ENCODE peak calls at places on chromosomes 3 and 15, in seven cellular contexts. Y, U, V, M, D, A and Z are unnamed samples.
A peak's percentile ranks its signal among the peaks of the same experiment; 100 is the strongest.

GRCh38 chr3:150733373-150733935 is 29.5 kb downstream of the SIAH2 start:
- DNase-seq in Y (no peak), U (no peak), D (no peak), A (no peak), M (peak; percentile 61), V (no peak), Z (no peak)

GRCh38 chr3:106083207-106083606 is 214.4 kb upstream of the CBLB start:
- DNase-seq in D (no peak), A (no peak), V (no peak), Y (no peak), M (no peak), U (no peak), Z (no peak)

GRCh38 chr3:27677554-27677953 is 44.6 kb downstream of the EOMES start:
- DNase-seq in M (no peak), D (no peak), V (peak; percentile 88), Y (no peak), U (no peak), A (peak; percentile 98), Z (peak; percentile 99)

GRCh38 chr15:63487076-63487757 is 17.2 kb upstream of the USP3 start:
- DNase-seq in D (peak; percentile 95), Y (peak; percentile 93), V (no peak), M (peak; percentile 66), A (peak; percentile 68), U (peak; percentile 45), Z (peak; percentile 80)

GRCh38 chr15:47688573-47689086 is 28.7 kb upstream of the SEMA6D start:
- DNase-seq in Y (no peak), A (peak; percentile 57), D (no peak), V (peak; percentile 9), U (no peak), M (no peak), Z (peak; percentile 16)

GRCh38 chr3:169146112-169146665 is 517.3 kb downstream of the MECOM start:
- DNase-seq in U (no peak), Y (peak; percentile 83), A (peak; percentile 46), D (peak; percentile 73), V (no peak), M (no peak), Z (peak; percentile 69)

GRCh38 chr15:31276596-31277298 is 49.9 kb upstream of the KLF13 start:
- DNase-seq in V (no peak), U (no peak), A (no peak), D (peak; percentile 21), M (no peak), Y (peak; percentile 36), Z (no peak)

GRCh38 chr3:44954962-44955361 is 21.0 kb downstream of the ZDHHC3 start:
- DNase-seq in Y (no peak), D (no peak), V (no peak), A (peak; percentile 7), M (peak; percentile 55), U (no peak), Z (peak; percentile 59)

GRCh38 chr3:791442-791841 is 301.4 kb upstream of the CNTN6 start:
- DNase-seq in U (no peak), V (no peak), M (no peak), D (no peak), Y (no peak), A (no peak), Z (no peak)

GRCh38 chr3:50885491-50885890 is 210.8 kb downstream of the DOCK3 start:
- DNase-seq in D (no peak), V (no peak), U (no peak), Y (no peak), A (no peak), M (peak; percentile 6), Z (no peak)

GRCh38 chr15:48718646-48719045 is 73.1 kb upstream of the FBN1 start:
- DNase-seq in U (no peak), M (no peak), D (no peak), Y (no peak), A (peak; percentile 58), V (no peak), Z (peak; percentile 41)

GRCh38 chr15:95302206-95302605 is 1028.3 kb upstream of the NR2F2 start:
- DNase-seq in U (no peak), A (peak; percentile 17), D (no peak), Y (no peak), M (no peak), V (no peak), Z (peak; percentile 80)

GRCh38 chr3:148992027-148992634 is 791 bp downstream of the GYG1 start:
- DNase-seq in Y (peak; percentile 90), A (peak; percentile 38), U (no peak), D (peak; percentile 50), V (no peak), M (peak; percentile 8), Z (peak; percentile 36)

GRCh38 chr15:62497356-62497755 is 332.3 kb upstream of the C2CD4B start:
- DNase-seq in U (no peak), M (no peak), Y (no peak), A (peak; percentile 82), V (no peak), D (no peak), Z (no peak)

GRCh38 chr15:99956820-99957641 is 223.8 kb upstream of the LYSMD4 start:
- DNase-seq in M (no peak), D (no peak), A (no peak), V (no peak), Y (no peak), U (no peak), Z (no peak)

GRCh38 chr15:56679247-56679646 is 54.1 kb downstream of the ZNF280D start:
- DNase-seq in D (no peak), V (no peak), M (no peak), U (no peak), Y (no peak), A (no peak), Z (no peak)

GRCh38 chr3:186097663-186098451 is 11.0 kb downstream of the ETV5 start:
- DNase-seq in A (peak; percentile 77), U (no peak), M (peak; percentile 99), V (no peak), D (peak; percentile 77), Y (peak; percentile 82), Z (peak; percentile 92)

GRCh38 chr3:149688122-149688757 is 30.4 kb upstream of the WWTR1 start:
- DNase-seq in Y (no peak), V (no peak), U (no peak), D (peak; percentile 28), A (no peak), M (no peak), Z (no peak)

GRCh38 chr15:45790325-45790943 is 155.6 kb downstream of the SQOR start:
- DNase-seq in D (peak; percentile 35), V (no peak), U (no peak), M (peak; percentile 14), Y (no peak), A (peak; percentile 11), Z (peak; percentile 53)

GRCh38 chr15:60590935-60591490 is 112.1 kb upstream of the ICE2 start:
- DNase-seq in U (no peak), V (no peak), A (peak; percentile 52), D (peak; percentile 55), M (peak; percentile 96), Y (peak; percentile 85), Z (peak; percentile 42)
- TF ChIP-seq CTCF in U (peak; percentile 9), V (no peak), A (no peak), D (no peak), M (no peak), Y (no peak), Z (no peak)

DNA sequence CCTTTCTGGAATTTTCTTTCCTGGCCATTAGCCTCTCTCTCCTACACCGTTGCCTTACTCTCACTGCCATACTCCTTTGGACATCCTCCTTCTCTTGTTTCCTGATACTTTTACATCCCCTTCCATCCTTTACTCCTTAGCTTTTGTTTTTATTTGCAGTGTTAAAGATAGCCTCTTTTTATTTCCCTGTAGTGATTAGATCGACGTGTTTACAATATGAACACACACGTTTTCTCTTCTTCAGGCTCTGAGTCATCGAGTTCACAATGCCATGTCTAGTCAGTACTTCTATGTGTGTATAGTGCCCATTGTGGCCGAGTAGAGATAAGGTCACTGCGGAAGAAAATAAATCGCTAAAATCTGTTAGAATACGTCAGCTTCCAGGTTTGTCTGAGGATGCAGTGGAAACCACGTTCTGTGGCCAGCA is 208.5 kb downstream of the LPP start:
- DNase-seq in U (no peak), Y (no peak), D (no peak), A (peak; percentile 84), V (peak; percentile 29), M (peak; percentile 73), Z (peak; percentile 93)
- H3K4me3 ChIP-seq in U (no peak overlapping the region), Y (no peak overlapping the region), D (no peak overlapping the region), A (no peak overlapping the region), V (no peak overlapping the region), M (no peak overlapping the region), Z (no peak overlapping the region)

GRCh38 chr15:67133738-67134576 is 68.6 kb downstream of the SMAD3 start:
- DNase-seq in V (no peak), U (no peak), M (no peak), A (no peak), D (no peak), Y (peak; percentile 76), Z (peak; percentile 56)

GRCh38 chr15:67136802-67137201 is 71.4 kb downstream of the SMAD3 start:
- DNase-seq in M (no peak), D (no peak), A (no peak), Y (no peak), V (no peak), U (no peak), Z (no peak)

GRCh38 chr15:67137319-67137718 is 71.9 kb downstream of the SMAD3 start:
- DNase-seq in A (no peak), Y (no peak), V (no peak), D (no peak), U (no peak), M (no peak), Z (no peak)

GRCh38 chr15:67134577-67135492 is 69.4 kb downstream of the SMAD3 start:
- DNase-seq in A (no peak), M (no peak), Y (no peak), U (no peak), D (no peak), V (no peak), Z (no peak)

GRCh38 chr15:67135494-67135893 is 70.1 kb downstream of the SMAD3 start:
- DNase-seq in M (peak; percentile 71), Y (no peak), A (peak; percentile 84), D (no peak), U (no peak), V (no peak), Z (no peak)
- TF ChIP-seq CTCF in M (peak; percentile 17), Y (no peak), A (peak; percentile 45), D (no peak), U (no peak), V (peak; percentile 37), Z (no peak)

GRCh38 chr3:108089544-108089943 is 1.3 kb downstream of the CD47 start:
- DNase-seq in V (no peak), A (no peak), U (no peak), M (no peak), D (no peak), Y (no peak), Z (no peak)

GRCh38 chr3:108090066-108090700 is 648 bp downstream of the CD47 start:
- DNase-seq in A (peak; percentile 40), D (peak; percentile 34), V (no peak), Y (no peak), M (no peak), U (no peak), Z (peak; percentile 57)

GRCh38 chr3:108088146-108088545 is 2.7 kb downstream of the CD47 start:
- DNase-seq in U (no peak), Y (no peak), A (no peak), D (no peak), M (no peak), V (no peak), Z (no peak)

GRCh38 chr3:108086653-108087052 is 4.2 kb downstream of the CD47 start:
- DNase-seq in Y (no peak), M (no peak), D (no peak), U (no peak), V (no peak), A (no peak), Z (no peak)

GRCh38 chr3:108088697-108089096 is 2.1 kb downstream of the CD47 start:
- DNase-seq in D (no peak), Y (no peak), M (no peak), V (no peak), U (no peak), A (peak; percentile 50), Z (no peak)
- H3K4me3 ChIP-seq in D (peak overlapping the region; percentile 81), Y (peak overlapping the region; percentile 43), M (no peak overlapping the region), V (no peak overlapping the region), U (peak overlapping the region; percentile 94), A (peak overlapping the region; percentile 91), Z (no peak overlapping the region)